ENCODE peak calls at places on chromosome 18, in five cellular contexts. P is K562, Y is HCT116, J is H1, W is HepG2. A is an unnamed sample.

GRCh38 chr18:22451796-22452195 is 34.1 kb upstream of the CTAGE1 start:
- DNase-seq in P (no peak), Y (no peak), J (peak), W (no peak), A (no peak)

GRCh38 chr18:34787931-34788532 is 77.9 kb downstream of the DTNA start:
- DNase-seq in P (peak), Y (peak), J (no peak), W (peak), A (peak)

GRCh38 chr18:40864846-40865245 is 1090.2 kb upstream of the PIK3C3 start:
- DNase-seq in P (no peak), Y (no peak), J (no peak), W (no peak), A (no peak)

GRCh38 chr18:2444201-2444875 is 127.0 kb downstream of the METTL4 start:
- DNase-seq in P (no peak), Y (no peak), J (no peak), W (no peak), A (no peak)

GRCh38 chr18:41744664-41745063 is 210.4 kb upstream of the PIK3C3 start:
- DNase-seq in P (no peak), Y (no peak), J (no peak), W (no peak), A (no peak)

GRCh38 chr18:65924878-65925277 is 174.1 kb downstream of the CDH7 start:
- DNase-seq in P (no peak), Y (no peak), J (no peak), W (no peak), A (no peak)

GRCh38 chr18:8933714-8934284 is 168.7 kb upstream of the NDUFV2 start:
- DNase-seq in P (no peak), Y (no peak), J (no peak), W (no peak), A (no peak)

GRCh38 chr18:73750052-73750451 is 397.6 kb downstream of the FBXO15 start:
- DNase-seq in P (no peak), Y (no peak), J (no peak), W (no peak), A (no peak)

GRCh38 chr18:21315741-21316187 is 73.7 kb downstream of the GREB1L start:
- DNase-seq in P (no peak), Y (peak), J (peak), W (peak), A (no peak)
- TF ChIP-seq JUND in P (no peak), Y (no peak), J (no peak), W (no peak), A (no peak)

GRCh38 chr18:12079504-12080237 is 14.0 kb upstream of the ANKRD62 start:
- DNase-seq in P (no peak), Y (no peak), J (no peak), W (peak), A (no peak)

GRCh38 chr18:12074734-12075133 is 18.9 kb upstream of the ANKRD62 start:
- DNase-seq in P (no peak), Y (no peak), J (no peak), W (no peak), A (no peak)

GRCh38 chr18:12076424-12077140 is 17.1 kb upstream of the ANKRD62 start:
- DNase-seq in P (no peak), Y (no peak), J (no peak), W (no peak), A (peak)
- TF ChIP-seq JUND in P (no peak), Y (no peak), J (no peak), W (no peak), A (no peak)

DNA sequence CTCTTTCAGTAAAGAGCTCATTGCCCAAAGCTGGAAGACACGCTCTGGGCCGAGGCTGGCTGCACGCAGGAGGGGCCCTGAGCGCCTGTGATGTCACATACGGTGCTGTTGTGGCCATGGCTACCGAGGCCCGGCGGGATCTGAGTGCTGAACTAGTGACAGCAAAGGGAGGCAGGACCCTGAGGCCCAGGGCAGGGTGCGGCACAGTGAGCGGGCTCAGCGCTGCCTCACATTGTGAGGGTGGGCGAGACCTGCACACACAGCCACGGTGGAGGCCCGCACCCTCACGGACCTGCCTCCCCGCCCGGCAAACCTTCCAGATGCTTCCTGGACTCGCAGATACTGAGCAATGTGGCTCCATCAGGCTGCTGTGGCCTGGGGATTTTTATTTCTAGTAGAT is 133.9 kb upstream of the CTDP1 start:
- DNase-seq in P (no peak), Y (no peak), J (no peak), W (no peak), A (no peak)
- TF ChIP-seq JUND in P (no peak), Y (no peak), J (no peak), W (no peak), A (no peak)

GRCh38 chr18:48743046-48743445 is 204.2 kb downstream of the CTIF start:
- DNase-seq in P (no peak), Y (no peak), J (no peak), W (no peak), A (peak)
- TF ChIP-seq JUND in P (no peak), Y (no peak), J (no peak), W (no peak), A (no peak)

DNA sequence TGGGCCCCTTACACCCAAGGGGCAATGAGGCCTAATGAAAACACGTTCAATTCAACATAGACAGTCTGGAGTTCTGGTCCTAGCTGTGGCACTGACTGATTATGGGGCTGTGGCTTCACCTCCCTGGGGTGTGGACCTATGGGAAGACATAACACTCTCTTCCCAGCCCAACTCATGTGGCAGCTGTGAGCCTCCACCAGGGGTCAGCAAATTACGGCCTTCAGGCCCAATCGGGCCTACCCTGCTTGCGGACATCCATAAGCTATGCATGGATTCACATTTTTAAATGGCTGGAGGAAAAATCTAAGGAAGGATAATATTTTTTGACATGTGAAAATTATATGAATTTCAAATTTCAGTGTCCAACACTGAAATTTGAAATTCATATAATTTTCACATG is 101.3 kb downstream of the LOXHD1 start:
- DNase-seq in P (peak), Y (peak), J (peak), W (peak), A (no peak)
- TF ChIP-seq JUND in P (no peak), Y (no peak), J (no peak), W (no peak), A (no peak)

DNA sequence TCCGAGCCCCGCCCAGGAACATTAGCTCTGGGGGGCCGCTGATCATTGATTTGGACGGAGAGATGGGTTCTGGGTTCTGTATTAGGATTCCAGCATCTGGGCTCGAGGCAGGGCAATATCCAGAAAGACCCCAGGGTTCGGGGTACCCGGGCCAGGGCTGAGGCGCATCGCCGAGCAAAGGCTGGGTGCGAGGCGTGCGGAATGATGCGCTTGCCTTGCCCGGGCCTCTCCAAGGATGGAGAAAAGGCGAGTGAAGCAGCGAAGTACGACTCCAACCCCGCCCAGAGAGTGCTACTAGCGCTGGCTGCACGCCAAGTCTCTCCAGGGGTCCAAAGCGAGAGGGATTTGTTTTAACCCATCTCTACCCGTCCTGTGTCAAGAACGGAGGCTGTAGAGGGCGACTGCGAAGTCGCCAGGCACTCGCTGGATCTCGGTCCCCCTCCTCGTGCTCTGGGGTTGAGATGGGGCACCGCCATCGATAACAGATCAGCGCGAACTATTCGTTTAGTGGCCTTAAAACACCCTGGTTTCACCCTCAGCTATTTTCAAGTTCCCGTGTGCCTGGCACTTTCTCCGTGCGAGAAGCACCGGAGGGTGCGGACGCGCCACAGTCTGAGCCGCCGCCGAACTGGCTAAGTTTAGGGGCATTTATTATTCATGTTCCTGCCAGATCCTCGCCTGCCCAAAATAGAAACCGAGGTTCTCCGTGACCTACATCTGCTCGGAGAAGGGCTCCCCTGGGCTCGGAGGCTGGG is 1.9 kb downstream of the ADCYAP1 start:
- DNase-seq in P (no peak), Y (no peak), J (peak), W (no peak), A (no peak)
- TF ChIP-seq JUND in P (no peak), Y (no peak), J (no peak), W (no peak), A (no peak)